ENCODE peak calls at places on chromosome 14, in ten cellular contexts. X is sigmoid colon, K is endothelial cell of umbilical vein, V is vagina, H is esophagus muscularis mucosa, L is transverse colon, Q is prostate gland, Z is upper lobe of left lung, N is GM12878, P is K562. Y is an unnamed sample.

GRCh38 chr14:68664225-68664681 is 128.6 kb downstream of the ZFP36L1 start:
- DNase-seq in X (no peak), P (no peak), H (no peak), K (no peak), Q (no peak), L (no peak), Z (no peak), N (peak), V (peak), Y (no peak)

GRCh38 chr14:68133856-68134255 is 314.3 kb downstream of the RAD51B start:
- DNase-seq in X (no peak), H (no peak), L (no peak), Z (no peak), N (no peak), P (no peak), K (no peak), V (no peak), Q (no peak), Y (no peak)

GRCh38 chr14:72559669-72560068 is 334.2 kb downstream of the DPF3 start:
- DNase-seq in K (no peak), N (no peak), V (no peak), L (no peak), P (no peak), H (no peak), Q (no peak), X (no peak), Z (no peak), Y (no peak)

GRCh38 chr14:68366656-68367055 is 426.2 kb downstream of the ZFP36L1 start:
- DNase-seq in L (no peak), Q (no peak), P (no peak), K (no peak), V (no peak), H (no peak), Z (no peak), X (no peak), N (no peak), Y (no peak)

GRCh38 chr14:54440454-54440853 is 720 bp downstream of the CNIH1 start:
- DNase-seq in L (no peak), V (no peak), Z (no peak), P (no peak), X (no peak), Q (no peak), H (no peak), N (no peak), K (no peak), Y (no peak)

GRCh38 chr14:22822017-22822618 is 6.9 kb upstream of the SLC7A7 start:
- DNase-seq in V (no peak), X (peak), K (no peak), P (peak), H (no peak), L (no peak), Z (peak), N (no peak), Q (no peak), Y (peak)

GRCh38 chr14:102911541-102911951 is 10.9 kb upstream of the AMN start:
- DNase-seq in P (no peak), Z (peak), L (no peak), V (no peak), Q (no peak), K (no peak), N (no peak), X (peak), H (no peak), Y (peak)

GRCh38 chr14:70642313-70643235 is 858 bp downstream of the TTC9 start:
- DNase-seq in K (peak), P (no peak), Q (no peak), V (no peak), N (no peak), Z (peak), L (peak), H (peak), X (no peak), Y (peak)

GRCh38 chr14:105737504-105738246 is 211.3 kb downstream of the TMEM121 start:
- DNase-seq in N (no peak), K (no peak), Z (peak), X (no peak), P (no peak), L (no peak), V (peak), Q (no peak), H (no peak), Y (peak)

GRCh38 chr14:80930836-80931389 is 10.6 kb downstream of the CEP128 start:
- DNase-seq in Z (no peak), L (peak), H (no peak), N (peak), V (no peak), P (no peak), X (no peak), Q (no peak), K (no peak), Y (no peak)

GRCh38 chr14:91369628-91370445 is 47.8 kb downstream of the CCDC88C start:
- DNase-seq in Q (peak), K (peak), Z (no peak), N (no peak), L (no peak), V (no peak), H (no peak), X (no peak), P (no peak), Y (no peak)

GRCh38 chr14:43012817-43013216 is 1406.1 kb downstream of the LRFN5 start:
- DNase-seq in V (no peak), N (no peak), X (no peak), L (no peak), K (no peak), Q (no peak), Z (no peak), P (no peak), H (no peak), Y (no peak)

GRCh38 chr14:71711619-71712018 is 220.6 kb upstream of the RGS6 start:
- DNase-seq in L (no peak), V (no peak), P (no peak), N (no peak), Z (no peak), Q (no peak), K (peak), X (no peak), H (no peak), Y (no peak)

GRCh38 chr14:30657606-30658163 is 35.6 kb downstream of the SCFD1 start:
- DNase-seq in H (no peak), N (no peak), P (no peak), Z (no peak), L (no peak), X (no peak), V (no peak), K (peak), Q (no peak), Y (no peak)

GRCh38 chr14:95835331-95835730 is 41.3 kb upstream of the TUNAR start:
- DNase-seq in X (no peak), H (peak), Z (no peak), V (peak), L (no peak), P (no peak), K (peak), N (no peak), Q (no peak), Y (no peak)

GRCh38 chr14:67440513-67440912 is 28.5 kb upstream of the PLEK2 start:
- DNase-seq in H (no peak), P (no peak), N (no peak), X (no peak), K (no peak), L (peak), V (no peak), Z (no peak), Q (peak), Y (no peak)

GRCh38 chr14:104767634-104767918 is 14.6 kb downstream of the SIVA1 start:
- DNase-seq in K (no peak), N (no peak), V (no peak), Z (no peak), Q (no peak), P (no peak), H (no peak), X (no peak), L (no peak), Y (no peak)

GRCh38 chr14:101838476-101838875 is 77.0 kb downstream of the PPP2R5C start:
- DNase-seq in K (no peak), X (peak), P (no peak), N (no peak), Z (no peak), H (no peak), Q (no peak), L (no peak), V (no peak), Y (no peak)

GRCh38 chr14:78446807-78447206 is 276.6 kb downstream of the NRXN3 start:
- DNase-seq in H (no peak), Z (no peak), P (no peak), K (peak), L (no peak), V (no peak), N (no peak), X (no peak), Q (no peak), Y (no peak)

GRCh38 chr14:71202881-71203280 is 295.6 kb downstream of the PCNX1 start:
- DNase-seq in Z (no peak), H (no peak), X (no peak), V (no peak), L (no peak), N (no peak), K (no peak), P (no peak), Q (no peak), Y (no peak)

GRCh38 chr14:85566603-85567002 is 36.7 kb downstream of the FLRT2 start:
- DNase-seq in Z (no peak), Q (no peak), L (no peak), P (no peak), X (no peak), V (no peak), K (peak), N (no peak), H (no peak), Y (no peak)

GRCh38 chr14:79196216-79196615 is 1015.1 kb downstream of the DIO2 start:
- DNase-seq in H (no peak), K (no peak), Z (no peak), Q (no peak), L (no peak), V (no peak), P (no peak), X (no peak), N (no peak), Y (no peak)

GRCh38 chr14:105866841-105867321 is 340.5 kb downstream of the TMEM121 start:
- DNase-seq in Q (no peak), V (no peak), P (no peak), X (peak), H (no peak), L (no peak), Z (peak), K (no peak), N (no peak), Y (peak)

GRCh38 chr14:55129428-55130193 is 559 bp downstream of the LGALS3 start:
- DNase-seq in L (peak), K (peak), V (no peak), N (no peak), Q (peak), X (peak), H (peak), Z (peak), P (peak), Y (peak)

GRCh38 chr14:69335421-69335820 is 62.7 kb downstream of the ERH start:
- DNase-seq in K (no peak), N (no peak), V (no peak), L (no peak), H (no peak), Q (peak), P (no peak), Z (no peak), X (no peak), Y (no peak)

GRCh38 chr14:43204816-43205215 is 1302.3 kb downstream of the FSCB start:
- DNase-seq in L (no peak), P (no peak), N (no peak), V (no peak), Q (no peak), H (no peak), Z (no peak), X (no peak), K (no peak), Y (no peak)

GRCh38 chr14:38931969-38932652 is 170.9 kb downstream of the SEC23A start:
- DNase-seq in Q (no peak), N (no peak), H (no peak), L (no peak), P (no peak), Z (no peak), K (no peak), X (no peak), V (no peak), Y (no peak)

GRCh38 chr14:77141592-77142288 is at the start of gene ZDHHC22:
- DNase-seq in H (no peak), K (no peak), V (no peak), Q (no peak), P (no peak), X (no peak), N (no peak), L (no peak), Z (no peak), Y (no peak)
- TF ChIP-seq POLR2AphosphoS5 in H (no peak), K (no peak), V (no peak), Q (no peak), P (no peak), X (no peak), N (no peak), L (no peak), Z (no peak), Y (no peak)

GRCh38 chr14:47442206-47442605 is 233.2 kb downstream of the MDGA2 start:
- DNase-seq in N (no peak), K (peak), X (no peak), Q (no peak), V (no peak), Z (no peak), H (no peak), P (no peak), L (no peak), Y (no peak)
- TF ChIP-seq CTCF in N (no peak), K (no peak), X (no peak), Q (no peak), V (no peak), Z (no peak), H (no peak), P (no peak), L (no peak), Y (no peak)

GRCh38 chr14:34867199-34867598 is 8.0 kb downstream of the BAZ1A start:
- DNase-seq in L (no peak), Z (no peak), Q (no peak), P (no peak), K (no peak), V (no peak), H (no peak), X (no peak), N (no peak), Y (no peak)
- TF ChIP-seq POLR2A in L (no peak), Z (no peak), Q (no peak), P (no peak), K (no peak), V (no peak), H (no peak), X (no peak), N (no peak), Y (no peak)

GRCh38 chr14:28779416-28779941 is 12.9 kb downstream of the FOXG1 start:
- DNase-seq in V (no peak), H (no peak), P (no peak), K (no peak), N (no peak), Q (no peak), Z (no peak), L (no peak), X (no peak), Y (no peak)
- TF ChIP-seq POLR2AphosphoS5 in V (no peak), H (no peak), P (no peak), K (no peak), N (no peak), Q (no peak), Z (no peak), L (no peak), X (no peak), Y (no peak)

GRCh38 chr14:75591987-75592575 is 13.7 kb downstream of the FLVCR2 start:
- DNase-seq in L (no peak), P (no peak), V (no peak), X (peak), Q (no peak), N (no peak), K (no peak), Z (no peak), H (no peak), Y (no peak)
- TF ChIP-seq CTCF in L (no peak), P (no peak), V (no peak), X (no peak), Q (no peak), N (no peak), K (no peak), Z (no peak), H (no peak), Y (no peak)

GRCh38 chr14:56284641-56285040 is 166.4 kb downstream of the PELI2 start:
- DNase-seq in Q (no peak), P (no peak), H (no peak), K (no peak), V (no peak), Z (no peak), N (no peak), L (no peak), X (no peak), Y (no peak)
- TF ChIP-seq POLR2A in Q (no peak), P (no peak), H (no peak), K (no peak), V (no peak), Z (no peak), N (no peak), L (no peak), X (no peak), Y (no peak)

GRCh38 chr14:64387232-64387737 is 868 bp upstream of the MTHFD1 start:
- DNase-seq in P (peak), V (no peak), Z (no peak), Q (peak), X (no peak), H (no peak), K (peak), L (no peak), N (no peak), Y (no peak)
- TF ChIP-seq POLR2AphosphoS5 in P (no peak), V (no peak), Z (no peak), Q (no peak), X (no peak), H (no peak), K (no peak), L (no peak), N (no peak), Y (no peak)